ENCODE peak calls at places on chromosome 19, in four cellular contexts. N, Z, R and Q are unnamed samples.

GRCh38 chr19:56765107-56765506 is 75.4 kb downstream of the PEG3 start:
- DNase-seq in N (peak; percentile 55), R (no peak), Z (no peak), Q (no peak)

GRCh38 chr19:52646571-52647222 is 8.5 kb upstream of the ZNF83 start:
- DNase-seq in R (no peak), Z (no peak), N (no peak), Q (no peak)

GRCh38 chr19:44623080-44623479 is 9.7 kb downstream of the IGSF23 start:
- DNase-seq in Z (no peak), N (no peak), R (peak; percentile 34), Q (no peak)

GRCh38 chr19:1407662-1408299 is 395 bp downstream of the DAZAP1 start:
- DNase-seq in R (no peak), Z (peak; percentile 19), N (no peak), Q (no peak)

GRCh38 chr19:4673216-4673615 is 3.1 kb upstream of the MYDGF start:
- DNase-seq in R (no peak), Z (no peak), N (no peak), Q (no peak)

GRCh38 chr19:10137751-10138682 is 18.3 kb upstream of the EIF3G start:
- DNase-seq in Z (no peak), N (no peak), R (no peak), Q (no peak)

GRCh38 chr19:32735936-32736335 is 16.4 kb downstream of the TDRD12 start:
- DNase-seq in N (no peak), R (no peak), Z (no peak), Q (no peak)

GRCh38 chr19:53195265-53195879 is 2.2 kb upstream of the ZNF665 start:
- DNase-seq in Z (peak; percentile 83), N (peak; percentile 75), R (peak; percentile 58), Q (peak; percentile 31)

GRCh38 chr19:31154021-31154420 is 195.2 kb downstream of the TSHZ3 start:
- DNase-seq in N (no peak), R (no peak), Z (no peak), Q (no peak)

GRCh38 chr19:11281336-11282049 is 14.5 kb upstream of the TSPAN16 start:
- DNase-seq in Z (no peak), N (no peak), R (no peak), Q (no peak)